ENCODE peak calls at places on chromosomes 3 and 15, in seven cellular contexts. C, R, W, S, Z, L and B are unnamed samples.

GRCh38 chr15:66749841-66750575 is 48.0 kb downstream of the SMAD6 start:
- DNase-seq in L (no peak), R (no peak), C (peak), S (no peak), W (no peak), Z (no peak), B (no peak)

GRCh38 chr3:45546636-45547201 is 47.8 kb upstream of the LIMD1 start:
- DNase-seq in W (no peak), C (no peak), S (no peak), Z (peak), L (peak), R (no peak), B (no peak)

GRCh38 chr3:122415762-122416654 is at the start of gene WDR5B:
- DNase-seq in W (peak), R (no peak), L (no peak), C (peak), S (peak), Z (peak), B (peak)

GRCh38 chr15:49637857-49638256 is 17.0 kb downstream of the DTWD1 start:
- DNase-seq in S (no peak), L (no peak), R (no peak), W (peak), Z (no peak), C (no peak), B (no peak)

GRCh38 chr3:115833074-115833473 is 209.8 kb downstream of the GAP43 start:
- DNase-seq in R (no peak), L (no peak), Z (no peak), S (no peak), C (no peak), W (peak), B (no peak)

GRCh38 chr3:74470313-74470712 is 144.1 kb downstream of the CNTN3 start:
- DNase-seq in R (no peak), Z (no peak), S (no peak), L (no peak), C (no peak), W (no peak), B (no peak)

GRCh38 chr15:25469377-25469776 is 30.6 kb upstream of the UBE3A start:
- DNase-seq in S (no peak), R (no peak), W (peak), Z (no peak), C (no peak), L (no peak), B (peak)

GRCh38 chr3:185715091-185715490 is 109.8 kb downstream of the IGF2BP2 start:
- DNase-seq in Z (no peak), C (peak), S (peak), R (no peak), L (no peak), W (no peak), B (no peak)

GRCh38 chr15:48395532-48396011 is 64.3 kb downstream of the DUT start:
- DNase-seq in R (no peak), C (no peak), W (peak), L (no peak), Z (no peak), S (peak), B (peak)

GRCh38 chr3:50405249-50405648 is 45.9 kb upstream of the TMEM115 start:
- DNase-seq in L (peak), Z (peak), W (peak), R (no peak), C (no peak), S (no peak), B (no peak)

GRCh38 chr15:49888341-49888693 is 230.7 kb downstream of the ATP8B4 start:
- DNase-seq in L (no peak), C (no peak), Z (no peak), W (no peak), S (no peak), R (no peak), B (no peak)

GRCh38 chr3:55481918-55482495 is 5.1 kb downstream of the WNT5A start:
- DNase-seq in S (no peak), C (no peak), L (no peak), Z (no peak), W (peak), R (no peak), B (peak)

GRCh38 chr3:111307676-111308075 is 234.3 kb upstream of the CD96 start:
- DNase-seq in R (no peak), L (no peak), W (no peak), Z (no peak), S (no peak), C (no peak), B (no peak)

GRCh38 chr3:101687142-101687931 is 819 bp upstream of the RPL24 start:
- DNase-seq in W (no peak), R (no peak), Z (no peak), C (no peak), L (no peak), S (no peak), B (no peak)